ENCODE peak calls at places on chromosome 21, in five cellular contexts. One of them, this sample, is unnamed.

GRCh38 chr21:34790834-34791233 is 122.0 kb downstream of the CLIC6 start:
- DNase-seq in upper lobe of left lung: no peak
- DNase-seq in AG04449: no peak
- DNase-seq in heart left ventricle: no peak
- DNase-seq in mammary epithelial cell: no peak
- DNase-seq in this sample: no peak

GRCh38 chr21:46634966-46635323 is 529 bp upstream of the PRMT2 start:
- DNase-seq in mammary epithelial cell: peak
- DNase-seq in heart left ventricle: peak
- DNase-seq in AG04449: peak
- DNase-seq in upper lobe of left lung: no peak
- DNase-seq in this sample: no peak

GRCh38 chr21:45542242-45542666 is at the start of gene SLC19A1:
- DNase-seq in heart left ventricle: peak
- DNase-seq in upper lobe of left lung: peak
- DNase-seq in AG04449: no peak
- DNase-seq in mammary epithelial cell: peak
- DNase-seq in this sample: peak

GRCh38 chr21:34113842-34114241 is 40.5 kb downstream of the MRPS6 start:
- DNase-seq in heart left ventricle: no peak
- DNase-seq in mammary epithelial cell: no peak
- DNase-seq in AG04449: no peak
- DNase-seq in upper lobe of left lung: no peak
- DNase-seq in this sample: no peak

GRCh38 chr21:25735895-25736597 is 1.3 kb downstream of the GABPA start:
- DNase-seq in heart left ventricle: no peak
- DNase-seq in mammary epithelial cell: peak
- DNase-seq in AG04449: no peak
- DNase-seq in upper lobe of left lung: no peak
- DNase-seq in this sample: no peak

GRCh38 chr21:39111928-39112327 is 71.3 kb downstream of the PSMG1 start:
- DNase-seq in heart left ventricle: no peak
- DNase-seq in upper lobe of left lung: no peak
- DNase-seq in AG04449: no peak
- DNase-seq in mammary epithelial cell: no peak
- DNase-seq in this sample: no peak

GRCh38 chr21:46379105-46379504 is 55.1 kb downstream of the PCNT start:
- DNase-seq in mammary epithelial cell: no peak
- DNase-seq in AG04449: no peak
- DNase-seq in heart left ventricle: no peak
- DNase-seq in upper lobe of left lung: no peak
- DNase-seq in this sample: no peak

GRCh38 chr21:33866851-33867250 is 48.8 kb downstream of the ATP5PO start:
- DNase-seq in heart left ventricle: no peak
- DNase-seq in AG04449: no peak
- DNase-seq in upper lobe of left lung: no peak
- DNase-seq in mammary epithelial cell: no peak
- DNase-seq in this sample: no peak

GRCh38 chr21:46605759-46606426 is 1.0 kb upstream of the S100B start:
- DNase-seq in mammary epithelial cell: no peak
- DNase-seq in heart left ventricle: peak
- DNase-seq in AG04449: no peak
- DNase-seq in upper lobe of left lung: no peak
- DNase-seq in this sample: no peak

GRCh38 chr21:32391755-32392154 is 1.1 kb downstream of the URB1 start:
- DNase-seq in AG04449: no peak
- DNase-seq in upper lobe of left lung: no peak
- DNase-seq in heart left ventricle: no peak
- DNase-seq in mammary epithelial cell: no peak
- DNase-seq in this sample: no peak

GRCh38 chr21:32389337-32390015 is 3.3 kb downstream of the URB1 start:
- DNase-seq in upper lobe of left lung: no peak
- DNase-seq in AG04449: peak
- DNase-seq in heart left ventricle: no peak
- DNase-seq in mammary epithelial cell: no peak
- DNase-seq in this sample: no peak

GRCh38 chr21:32393677-32394001 is 827 bp upstream of the URB1 start:
- DNase-seq in heart left ventricle: no peak
- DNase-seq in mammary epithelial cell: no peak
- DNase-seq in upper lobe of left lung: no peak
- DNase-seq in AG04449: no peak
- DNase-seq in this sample: no peak

GRCh38 chr21:32392299-32392879 is 423 bp downstream of the URB1 start:
- DNase-seq in upper lobe of left lung: no peak
- DNase-seq in AG04449: no peak
- DNase-seq in mammary epithelial cell: peak
- DNase-seq in heart left ventricle: no peak
- DNase-seq in this sample: no peak

GRCh38 chr21:32392880-32393676 is at the start of gene URB1:
- DNase-seq in AG04449: no peak
- DNase-seq in mammary epithelial cell: peak
- DNase-seq in upper lobe of left lung: peak
- DNase-seq in heart left ventricle: peak
- DNase-seq in this sample: peak
- TF ChIP-seq CTCF in AG04449: no peak
- TF ChIP-seq CTCF in mammary epithelial cell: peak
- TF ChIP-seq CTCF in upper lobe of left lung: no peak
- TF ChIP-seq CTCF in heart left ventricle: no peak
- TF ChIP-seq CTCF in this sample: no peak

DNA sequence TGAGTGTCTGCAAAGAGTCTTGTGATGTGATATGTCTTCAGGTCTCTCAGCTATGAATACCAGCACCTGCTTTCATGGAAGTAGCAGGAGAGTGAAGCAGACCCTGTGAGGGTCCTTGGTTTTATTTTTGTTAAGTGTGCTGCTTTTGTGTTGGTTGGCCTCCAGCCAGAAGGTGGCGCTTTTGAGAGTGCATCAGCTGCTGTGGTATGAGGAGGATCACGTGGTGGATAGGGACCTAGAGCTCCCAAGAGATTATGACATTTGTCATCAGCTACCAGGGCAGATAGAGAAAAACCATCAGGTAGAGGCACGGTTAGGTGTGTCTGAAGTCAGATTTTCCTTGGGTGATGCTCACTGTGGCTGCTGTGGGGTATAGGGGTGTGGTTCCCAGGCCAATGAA is 1232.1 kb downstream of the MRPL39 start:
- DNase-seq in AG04449: no peak
- DNase-seq in upper lobe of left lung: no peak
- DNase-seq in heart left ventricle: no peak
- DNase-seq in mammary epithelial cell: no peak
- DNase-seq in this sample: no peak
- TF ChIP-seq CTCF in AG04449: no peak
- TF ChIP-seq CTCF in upper lobe of left lung: no peak
- TF ChIP-seq CTCF in heart left ventricle: no peak
- TF ChIP-seq CTCF in mammary epithelial cell: no peak
- TF ChIP-seq CTCF in this sample: no peak

GRCh38 chr21:42892582-42892930 is 553 bp upstream of the NDUFV3 start:
- DNase-seq in AG04449: no peak
- DNase-seq in mammary epithelial cell: no peak
- DNase-seq in upper lobe of left lung: no peak
- DNase-seq in heart left ventricle: no peak
- DNase-seq in this sample: no peak

GRCh38 chr21:42887321-42887720 is 5.8 kb upstream of the NDUFV3 start:
- DNase-seq in mammary epithelial cell: no peak
- DNase-seq in heart left ventricle: no peak
- DNase-seq in upper lobe of left lung: no peak
- DNase-seq in AG04449: no peak
- DNase-seq in this sample: no peak

GRCh38 chr21:42892931-42893660 is at the start of gene NDUFV3:
- DNase-seq in heart left ventricle: peak
- DNase-seq in AG04449: peak
- DNase-seq in upper lobe of left lung: peak
- DNase-seq in mammary epithelial cell: peak
- DNase-seq in this sample: peak
- TF ChIP-seq CTCF in heart left ventricle: no peak
- TF ChIP-seq CTCF in AG04449: no peak
- TF ChIP-seq CTCF in upper lobe of left lung: no peak
- TF ChIP-seq CTCF in mammary epithelial cell: no peak
- TF ChIP-seq CTCF in this sample: no peak

GRCh38 chr21:29372063-29372802 is 73.5 kb downstream of the BACH1 start:
- DNase-seq in upper lobe of left lung: no peak
- DNase-seq in mammary epithelial cell: peak
- DNase-seq in AG04449: no peak
- DNase-seq in heart left ventricle: peak
- DNase-seq in this sample: no peak
- TF ChIP-seq CTCF in upper lobe of left lung: peak
- TF ChIP-seq CTCF in mammary epithelial cell: peak
- TF ChIP-seq CTCF in AG04449: peak
- TF ChIP-seq CTCF in heart left ventricle: peak
- TF ChIP-seq CTCF in this sample: peak

GRCh38 chr21:41360072-41360821 is 1.6 kb upstream of the MX2 start:
- DNase-seq in heart left ventricle: peak
- DNase-seq in upper lobe of left lung: no peak
- DNase-seq in AG04449: no peak
- DNase-seq in mammary epithelial cell: peak
- DNase-seq in this sample: peak
- TF ChIP-seq CTCF in heart left ventricle: no peak
- TF ChIP-seq CTCF in upper lobe of left lung: no peak
- TF ChIP-seq CTCF in AG04449: no peak
- TF ChIP-seq CTCF in mammary epithelial cell: peak
- TF ChIP-seq CTCF in this sample: no peak